ENCODE peak calls at places on chromosomes 4 and X, in six cellular contexts. H is body of pancreas, V is right lobe of liver, O is Peyer's patch, W is suprapubic skin, T is spleen. K is an unnamed sample.

GRCh38 chr4:32025840-32026459 is 1305.8 kb downstream of the PCDH7 start:
- DNase-seq in W (no peak), T (no peak), H (no peak), O (no peak), V (no peak), K (no peak)

GRCh38 chr4:169968999-169969398 is 57.2 kb downstream of the MFAP3L start:
- DNase-seq in W (no peak), V (no peak), O (no peak), T (no peak), H (no peak), K (no peak)

GRCh38 chr4:105014242-105015031 is 132.2 kb upstream of the TET2 start:
- DNase-seq in T (no peak), H (no peak), W (no peak), O (no peak), V (no peak), K (no peak)

GRCh38 chrX:1535241-1536041 is 1.5 kb downstream of the P2RY8 start:
- DNase-seq in H (no peak), O (peak), V (no peak), T (peak), W (no peak), K (no peak)

GRCh38 chr4:8731364-8731763 is 138.8 kb downstream of the CPZ start:
- DNase-seq in O (no peak), V (peak), T (peak), H (no peak), W (peak), K (no peak)

GRCh38 chr4:102642571-102643298 is 118.0 kb downstream of the MANBA start:
- DNase-seq in T (no peak), V (no peak), W (no peak), O (no peak), H (no peak), K (no peak)

GRCh38 chr4:123399638-123400358 is 3.2 kb downstream of the SPRY1 start:
- DNase-seq in H (no peak), W (no peak), O (no peak), V (no peak), T (no peak), K (no peak)

GRCh38 chrX:49199315-49199595 is 738 bp downstream of the SYP start:
- DNase-seq in T (no peak), V (no peak), H (no peak), O (no peak), W (no peak), K (no peak)

GRCh38 chr4:142129473-142129872 is 493.1 kb downstream of the IL15 start:
- DNase-seq in T (no peak), H (no peak), O (no peak), W (no peak), V (no peak), K (no peak)

GRCh38 chr4:76208005-76208765 is 5.4 kb downstream of the SCARB2 start:
- DNase-seq in H (peak), T (peak), O (peak), V (peak), W (peak), K (peak)

GRCh38 chrX:2608638-2609430 is 82.3 kb upstream of the CD99 start:
- DNase-seq in W (peak), H (peak), O (peak), T (peak), V (peak), K (peak)

GRCh38 chr4:742742-743311 is 37.2 kb downstream of the PCGF3 start:
- DNase-seq in H (peak), O (peak), V (peak), W (no peak), T (peak), K (peak)

GRCh38 chr4:74793757-74794340 is 474 bp downstream of the BTC start:
- DNase-seq in T (peak), V (peak), O (no peak), H (peak), W (no peak), K (peak)

GRCh38 chr4:37628977-37629609 is 57.1 kb downstream of the RELL1 start:
- DNase-seq in O (no peak), T (no peak), V (peak), W (no peak), H (no peak), K (no peak)

GRCh38 chr4:185534850-185535761 is at the start of gene PDLIM3:
- DNase-seq in W (no peak), H (peak), T (peak), O (no peak), V (peak), K (peak)

GRCh38 chr4:4888695-4889094 is 29.2 kb downstream of the MSX1 start:
- DNase-seq in H (no peak), V (no peak), T (no peak), W (peak), O (no peak), K (no peak)

GRCh38 chr4:114417214-114417613 is 181.4 kb upstream of the UGT8 start:
- DNase-seq in W (no peak), O (no peak), T (no peak), V (no peak), H (no peak), K (no peak)

GRCh38 chrX:34734383-34734782 is 77.3 kb upstream of the TMEM47 start:
- DNase-seq in W (no peak), H (no peak), V (no peak), T (no peak), O (no peak), K (no peak)

GRCh38 chrX:122913764-122914163 is 270.3 kb upstream of the GRIA3 start:
- DNase-seq in W (no peak), V (no peak), H (no peak), O (no peak), T (no peak), K (no peak)

GRCh38 chr4:77849278-77849965 is 13.2 kb upstream of the MRPL1 start:
- DNase-seq in V (no peak), O (no peak), T (no peak), W (no peak), H (no peak), K (no peak)

GRCh38 chr4:94306713-94307112 is 35.9 kb downstream of the HPGDS start:
- DNase-seq in H (no peak), W (no peak), O (no peak), T (no peak), V (no peak), K (no peak)

GRCh38 chr4:107896158-107896645 is 35.1 kb upstream of the CYP2U1 start:
- DNase-seq in O (no peak), T (no peak), W (no peak), V (no peak), H (no peak), K (peak)

GRCh38 chrX:106917830-106918500 is 2.2 kb upstream of the CLDN2 start:
- DNase-seq in T (no peak), H (peak), W (no peak), O (no peak), V (no peak), K (no peak)

GRCh38 chr4:81351653-81352455 is 119.9 kb downstream of the RASGEF1B start:
- DNase-seq in O (peak), T (peak), H (peak), V (peak), W (peak), K (peak)

GRCh38 chrX:111098874-111099273 is 2.9 kb downstream of the PAK3 start:
- DNase-seq in H (peak), V (peak), O (peak), W (no peak), T (peak), K (peak)

GRCh38 chr4:117873779-117874178 is 160.5 kb upstream of the NDST3 start:
- DNase-seq in O (no peak), W (no peak), H (no peak), T (no peak), V (no peak), K (no peak)

GRCh38 chr4:56086561-56086960 is 137.8 kb downstream of the CEP135 start:
- DNase-seq in H (no peak), T (no peak), W (no peak), O (no peak), V (no peak), K (no peak)

GRCh38 chrX:49878834-49879655 is at the start of gene USP27X:
- DNase-seq in O (peak), H (peak), W (peak), T (peak), V (peak), K (peak)

GRCh38 chrX:74492720-74493201 is 71.5 kb downstream of the SLC16A2 start:
- DNase-seq in V (no peak), H (no peak), T (no peak), O (no peak), W (no peak), K (peak)

DNA sequence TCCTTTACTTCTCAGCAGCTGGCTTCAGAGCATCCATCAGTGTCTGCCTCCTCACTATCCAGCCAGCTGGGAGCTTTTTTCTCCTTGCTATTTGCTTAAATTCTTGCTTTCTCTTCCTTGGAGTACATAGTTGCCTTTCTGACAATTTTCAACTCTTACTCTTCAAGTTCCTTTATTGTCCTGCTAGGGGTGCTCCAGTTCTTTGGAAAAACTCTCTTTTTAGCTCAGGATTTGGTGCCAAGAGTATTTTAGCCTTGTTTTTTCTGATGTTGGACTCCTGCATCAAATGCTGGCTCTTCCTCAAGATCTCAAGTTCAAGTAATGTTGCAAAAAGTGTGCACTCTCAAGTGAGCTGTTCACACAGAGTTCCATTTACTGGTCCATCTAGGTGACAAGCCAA is 126.4 kb downstream of the KDR start:
- DNase-seq in V (no peak), T (no peak), O (no peak), W (no peak), H (no peak), K (no peak)
- TF ChIP-seq CTCF in V (no peak), T (no peak), O (peak), W (peak), H (peak), K (peak)

DNA sequence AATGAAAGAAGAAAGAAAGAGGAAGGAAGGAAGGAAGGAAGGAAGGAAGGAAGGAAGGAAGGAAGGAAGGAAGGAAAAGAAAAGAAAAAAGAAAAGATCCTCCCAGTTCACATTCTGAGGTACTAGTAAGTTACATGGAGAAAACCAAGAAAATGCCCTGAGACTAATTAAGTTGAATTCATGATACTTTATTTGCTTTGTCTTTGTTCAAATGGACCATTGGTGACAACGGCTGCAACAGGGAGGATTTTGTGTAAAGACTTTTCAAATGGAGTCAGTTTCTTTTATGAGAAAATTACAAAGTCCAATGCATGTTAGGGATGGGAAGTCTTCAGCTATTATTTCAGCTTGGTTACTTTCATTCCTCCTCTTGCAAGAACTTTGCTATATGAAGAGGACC is 8.4 kb downstream of the VCX3A start:
- DNase-seq in V (no peak), H (no peak), O (no peak), W (no peak), T (no peak), K (no peak)
- H3K4me3 ChIP-seq in V (no peak), H (no peak), O (no peak), W (no peak), T (no peak), K (no peak)

DNA sequence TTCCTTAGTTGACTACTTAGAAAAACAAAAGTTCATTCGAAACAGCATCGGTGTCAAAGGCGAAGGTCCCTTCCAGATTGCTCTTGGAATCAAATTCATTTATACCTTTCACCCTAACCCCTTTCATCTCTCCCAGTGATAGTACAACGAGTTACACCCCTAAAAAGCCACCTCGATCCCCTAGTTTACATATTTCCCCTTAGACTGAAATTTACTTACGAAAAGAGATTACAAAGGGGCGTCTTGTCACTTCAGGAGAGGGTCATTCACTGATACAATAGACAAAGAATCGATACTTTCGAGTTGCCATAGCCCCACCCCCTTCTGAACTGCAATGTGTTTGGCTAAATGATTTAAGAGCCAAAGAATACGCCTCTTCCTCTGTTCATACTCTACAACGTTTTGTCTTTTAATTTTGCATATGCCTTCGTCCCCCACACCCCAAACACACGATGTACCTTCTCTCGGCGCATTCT is 88.3 kb downstream of the HPRT1 start:
- DNase-seq in O (no peak), T (no peak), H (no peak), V (no peak), W (no peak), K (no peak)
- TF ChIP-seq POLR2A in O (no peak), T (no peak), H (no peak), V (no peak), W (no peak), K (no peak)

DNA sequence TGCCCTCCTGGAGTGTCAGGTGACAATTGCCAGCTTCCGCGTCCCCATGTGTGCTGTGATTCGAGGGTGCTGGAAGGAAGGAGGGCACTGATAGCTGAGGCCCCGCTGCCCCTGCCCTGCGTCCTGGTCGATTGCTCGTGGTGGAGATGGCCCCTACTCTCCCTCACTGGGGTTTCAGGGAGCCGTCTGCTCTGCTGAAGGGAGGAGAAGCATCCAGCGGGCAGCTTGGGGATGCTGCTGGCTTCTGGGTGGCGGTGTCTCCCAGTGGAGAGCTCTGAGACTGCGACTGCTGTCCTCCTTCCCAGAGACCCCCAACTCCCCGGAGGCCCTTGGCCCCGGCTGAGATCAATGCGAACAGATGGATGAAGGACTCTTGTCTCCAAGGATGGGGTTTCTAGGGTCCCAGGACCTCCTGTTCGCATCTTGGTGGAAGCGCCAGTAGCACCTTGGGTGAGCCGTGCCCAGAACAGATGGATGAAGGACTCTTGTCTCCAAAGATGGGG is 98.6 kb downstream of the PSAPL1 start:
- DNase-seq in H (no peak), W (no peak), V (no peak), O (no peak), T (no peak), K (no peak)
- TF ChIP-seq CTCF in H (no peak), W (no peak), V (no peak), O (no peak), T (no peak), K (no peak)

GRCh38 chr4:184096561-184097239 is 121.0 kb downstream of the ENPP6 start:
- DNase-seq in T (no peak), V (no peak), O (no peak), H (no peak), W (no peak), K (no peak)
- H3K4me3 ChIP-seq in T (peak), V (no peak), O (no peak), H (no peak), W (peak), K (no peak)

GRCh38 chr4:3240936-3241522 is 7.9 kb upstream of the MSANTD1 start:
- DNase-seq in H (no peak), V (no peak), O (no peak), W (no peak), T (no peak), K (no peak)
- TF ChIP-seq POLR2A in H (no peak), V (no peak), O (no peak), W (no peak), T (no peak), K (no peak)

GRCh38 chr4:172134536-172134935 is 321.3 kb downstream of the GALNTL6 start:
- DNase-seq in H (no peak), V (no peak), O (no peak), W (no peak), T (no peak), K (no peak)
- TF ChIP-seq CTCF in H (no peak), V (no peak), O (no peak), W (no peak), T (no peak), K (no peak)